ENCODE peak calls at places on chromosomes 7 and 10, in five cellular contexts. G is activated T-cell treated with anti-CD3 and anti-CD28 coated beads, Interleukin-2, amount 50 U/mL, for 48 hours; J is activated CD8-positive, alpha-beta memory T cell treated with anti-CD3 and anti-CD28 coated beads for 4 hours; S is SW480; X is CD4-positive, alpha-beta memory T cell. Z is an unnamed sample.

GRCh38 chr10:19541299-19541698 is 274.9 kb upstream of the PLXDC2 start:
- DNase-seq in G (no peak), J (no peak), S (no peak), X (no peak), Z (no peak)

GRCh38 chr10:132654121-132654571 is 116.6 kb downstream of the INPP5A start:
- DNase-seq in G (no peak), J (no peak), S (no peak), X (no peak), Z (no peak)

GRCh38 chr10:66804911-66805310 is 120.9 kb upstream of the LRRTM3 start:
- DNase-seq in G (no peak), J (no peak), S (no peak), X (no peak), Z (no peak)

GRCh38 chr10:98028168-98028770 is 2.2 kb downstream of the CRTAC1 start:
- DNase-seq in G (peak), J (peak), S (peak), X (peak), Z (peak)

GRCh38 chr7:128742206-128742605 is 3.0 kb downstream of the CALU start:
- DNase-seq in G (no peak), J (no peak), S (no peak), X (no peak), Z (no peak)

GRCh38 chr7:122844191-122844988 is 41.9 kb downstream of the CADPS2 start:
- DNase-seq in G (no peak), J (no peak), S (no peak), X (no peak), Z (no peak)

GRCh38 chr10:18164093-18164492 is 23.9 kb downstream of the CACNB2 start:
- DNase-seq in G (no peak), J (no peak), S (no peak), X (no peak), Z (no peak)

GRCh38 chr10:132898391-132899053 is 43.8 kb downstream of the CFAP46 start:
- DNase-seq in G (no peak), J (no peak), S (no peak), X (no peak), Z (no peak)

GRCh38 chr7:156041398-156041797 is 229.1 kb upstream of the SHH start:
- DNase-seq in G (no peak), J (no peak), S (no peak), X (no peak), Z (no peak)

GRCh38 chr7:34236057-34236456 is 330.7 kb downstream of the BMPER start:
- DNase-seq in G (no peak), J (no peak), S (no peak), X (no peak), Z (no peak)

GRCh38 chr10:121941532-121941931 is 13.7 kb upstream of the ATE1 start:
- DNase-seq in G (no peak), J (no peak), S (no peak), X (no peak), Z (no peak)

GRCh38 chr10:29947701-29948060 is 111.7 kb downstream of the JCAD start:
- DNase-seq in G (no peak), J (no peak), S (no peak), X (no peak), Z (no peak)

GRCh38 chr7:4738711-4739527 is 36.5 kb upstream of the AP5Z1 start:
- DNase-seq in G (peak), J (no peak), S (peak), X (no peak), Z (peak)

GRCh38 chr7:105837765-105838241 is 38.6 kb downstream of the ATXN7L1 start:
- DNase-seq in G (no peak), J (no peak), S (no peak), X (no peak), Z (no peak)

Z was measured in stimulated activated naive CD8-positive, alpha-beta T cell treated with anti-CD3 and anti-CD28 coated beads, Interleukin-15, Interleukin-2, amounts not matched to agents 100 U/mL and 50 U/mL, for 24 hours.